ENCODE peak calls at places on chromosomes 5 and 9, in five cellular contexts. One of them, this sample, is unnamed.
A peak's percentile ranks its signal among the peaks of the same experiment; 100 is the strongest.

GRCh38 chr5:18216016-18216415 is 581.8 kb downstream of the TAF11L14 start:
- DNase-seq in left lung: no peak
- DNase-seq in stomach: no peak
- DNase-seq in PC-9: no peak
- DNase-seq in cardiac fibroblast: no peak
- DNase-seq in this sample: peak; percentile 2

GRCh38 chr9:34612788-34613390 is 992 bp upstream of the RPP25L start:
- DNase-seq in left lung: peak; percentile 88
- DNase-seq in stomach: peak; percentile 78
- DNase-seq in PC-9: peak; percentile 62
- DNase-seq in cardiac fibroblast: peak; percentile 79
- DNase-seq in this sample: peak; percentile 65

GRCh38 chr9:135606885-135607259 is 32.5 kb downstream of the GLT6D1 start:
- DNase-seq in left lung: no peak
- DNase-seq in stomach: peak; percentile 15
- DNase-seq in PC-9: no peak
- DNase-seq in cardiac fibroblast: no peak
- DNase-seq in this sample: no peak

GRCh38 chr5:2352101-2352861 is 399.2 kb downstream of the IRX2 start:
- DNase-seq in left lung: no peak
- DNase-seq in stomach: no peak
- DNase-seq in PC-9: no peak
- DNase-seq in cardiac fibroblast: no peak
- DNase-seq in this sample: no peak

GRCh38 chr9:25573281-25573680 is 105.0 kb downstream of the TUSC1 start:
- DNase-seq in left lung: no peak
- DNase-seq in stomach: no peak
- DNase-seq in PC-9: no peak
- DNase-seq in cardiac fibroblast: no peak
- DNase-seq in this sample: no peak

GRCh38 chr9:125867752-125868400 is 120.7 kb downstream of the PBX3 start:
- DNase-seq in left lung: no peak
- DNase-seq in stomach: no peak
- DNase-seq in PC-9: no peak
- DNase-seq in cardiac fibroblast: peak; percentile 84
- DNase-seq in this sample: peak; percentile 18

GRCh38 chr5:12016149-12016740 is 112.0 kb upstream of the CTNND2 start:
- DNase-seq in left lung: no peak
- DNase-seq in stomach: no peak
- DNase-seq in PC-9: no peak
- DNase-seq in cardiac fibroblast: no peak
- DNase-seq in this sample: no peak

GRCh38 chr9:133534346-133535284 is at the start of gene ADAMTSL2:
- DNase-seq in left lung: peak; percentile 83
- DNase-seq in stomach: peak; percentile 73
- DNase-seq in PC-9: no peak
- DNase-seq in cardiac fibroblast: peak; percentile 64
- DNase-seq in this sample: no peak

GRCh38 chr9:131618071-131618479 is 72.8 kb downstream of the PRRT1B start:
- DNase-seq in left lung: peak; percentile 31
- DNase-seq in stomach: peak; percentile 43
- DNase-seq in PC-9: peak; percentile 21
- DNase-seq in cardiac fibroblast: peak; percentile 40
- DNase-seq in this sample: no peak

GRCh38 chr9:128828267-128828666 is 1.3 kb downstream of the SPOUT1 start:
- DNase-seq in left lung: no peak
- DNase-seq in stomach: no peak
- DNase-seq in PC-9: no peak
- DNase-seq in cardiac fibroblast: no peak
- DNase-seq in this sample: no peak

GRCh38 chr5:133467325-133467700 is 145.0 kb downstream of the FSTL4 start:
- DNase-seq in left lung: no peak
- DNase-seq in stomach: peak; percentile 14
- DNase-seq in PC-9: no peak
- DNase-seq in cardiac fibroblast: no peak
- DNase-seq in this sample: no peak

GRCh38 chr9:89116064-89116817 is 62.4 kb downstream of the SHC3 start:
- DNase-seq in left lung: no peak
- DNase-seq in stomach: no peak
- DNase-seq in PC-9: no peak
- DNase-seq in cardiac fibroblast: peak; percentile 97
- DNase-seq in this sample: peak; percentile 95

GRCh38 chr9:94479757-94480156 is 75.1 kb upstream of the PCAT7 start:
- DNase-seq in left lung: no peak
- DNase-seq in stomach: no peak
- DNase-seq in PC-9: no peak
- DNase-seq in cardiac fibroblast: no peak
- DNase-seq in this sample: no peak

GRCh38 chr9:126475933-126476555 is 137.7 kb upstream of the LMX1B start:
- DNase-seq in left lung: no peak
- DNase-seq in stomach: no peak
- DNase-seq in PC-9: no peak
- DNase-seq in cardiac fibroblast: no peak
- DNase-seq in this sample: no peak

GRCh38 chr9:4066120-4066519 is 233.7 kb downstream of the GLIS3 start:
- DNase-seq in left lung: no peak
- DNase-seq in stomach: no peak
- DNase-seq in PC-9: no peak
- DNase-seq in cardiac fibroblast: no peak
- DNase-seq in this sample: no peak

DNA sequence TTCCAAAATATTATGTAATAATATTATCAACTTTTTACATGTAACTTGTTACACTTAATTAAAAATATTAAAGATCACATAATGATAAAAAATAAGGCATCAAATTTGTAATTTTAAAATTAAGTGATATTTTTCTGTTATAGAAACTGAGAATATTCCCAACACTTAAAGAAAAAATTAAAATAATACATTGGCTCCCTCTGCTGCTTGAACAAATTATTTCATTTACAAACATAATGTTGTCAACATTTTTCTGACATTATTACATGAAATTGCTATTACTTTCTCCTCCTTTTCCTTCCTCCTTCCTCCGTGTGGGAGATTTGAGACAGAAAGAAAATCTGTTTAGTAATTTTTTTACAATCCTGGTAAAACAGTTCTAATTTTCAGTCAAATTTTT is 42.3 kb downstream of the RNF180 start:
- DNase-seq in left lung: no peak
- DNase-seq in stomach: no peak
- DNase-seq in PC-9: no peak
- DNase-seq in cardiac fibroblast: peak; percentile 57
- DNase-seq in this sample: no peak
- TF ChIP-seq CTCF in left lung: peak; percentile 22
- TF ChIP-seq CTCF in stomach: no peak
- TF ChIP-seq CTCF in PC-9: peak; percentile 68
- TF ChIP-seq CTCF in cardiac fibroblast: no peak
- TF ChIP-seq CTCF in this sample: no peak

GRCh38 chr9:137679695-137680305 is 61.0 kb downstream of the EHMT1 start:
- DNase-seq in left lung: no peak
- DNase-seq in stomach: no peak
- DNase-seq in PC-9: no peak
- DNase-seq in cardiac fibroblast: no peak
- DNase-seq in this sample: no peak

GRCh38 chr9:137678202-137678601 is 59.4 kb downstream of the EHMT1 start:
- DNase-seq in left lung: no peak
- DNase-seq in stomach: no peak
- DNase-seq in PC-9: no peak
- DNase-seq in cardiac fibroblast: no peak
- DNase-seq in this sample: no peak

GRCh38 chr9:137676998-137677397 is 58.2 kb downstream of the EHMT1 start:
- DNase-seq in left lung: no peak
- DNase-seq in stomach: no peak
- DNase-seq in PC-9: no peak
- DNase-seq in cardiac fibroblast: no peak
- DNase-seq in this sample: no peak

GRCh38 chr9:137680445-137681358 is 61.9 kb downstream of the EHMT1 start:
- DNase-seq in left lung: no peak
- DNase-seq in stomach: no peak
- DNase-seq in PC-9: no peak
- DNase-seq in cardiac fibroblast: no peak
- DNase-seq in this sample: no peak

GRCh38 chr9:137679249-137679648 is 60.4 kb downstream of the EHMT1 start:
- DNase-seq in left lung: no peak
- DNase-seq in stomach: no peak
- DNase-seq in PC-9: no peak
- DNase-seq in cardiac fibroblast: no peak
- DNase-seq in this sample: no peak
- TF ChIP-seq CTCF in left lung: no peak
- TF ChIP-seq CTCF in stomach: no peak
- TF ChIP-seq CTCF in PC-9: no peak
- TF ChIP-seq CTCF in cardiac fibroblast: no peak
- TF ChIP-seq CTCF in this sample: no peak

GRCh38 chr9:15422355-15423327 is at the start of gene SNAPC3:
- DNase-seq in left lung: peak; percentile 99
- DNase-seq in stomach: peak; percentile 94
- DNase-seq in PC-9: peak; percentile 84
- DNase-seq in cardiac fibroblast: peak; percentile 95
- DNase-seq in this sample: peak; percentile 92

GRCh38 chr9:15420796-15421195 is 1.9 kb upstream of the SNAPC3 start:
- DNase-seq in left lung: no peak
- DNase-seq in stomach: no peak
- DNase-seq in PC-9: no peak
- DNase-seq in cardiac fibroblast: peak; percentile 54
- DNase-seq in this sample: peak; percentile 63

GRCh38 chr9:15417626-15418025 is 5.0 kb upstream of the SNAPC3 start:
- DNase-seq in left lung: no peak
- DNase-seq in stomach: no peak
- DNase-seq in PC-9: no peak
- DNase-seq in cardiac fibroblast: no peak
- DNase-seq in this sample: no peak

GRCh38 chr9:15421532-15421931 is 1.1 kb upstream of the SNAPC3 start:
- DNase-seq in left lung: no peak
- DNase-seq in stomach: no peak
- DNase-seq in PC-9: no peak
- DNase-seq in cardiac fibroblast: no peak
- DNase-seq in this sample: no peak

GRCh38 chr9:15416880-15417279 is 5.8 kb upstream of the SNAPC3 start:
- DNase-seq in left lung: peak; percentile 6
- DNase-seq in stomach: peak; percentile 63
- DNase-seq in PC-9: peak; percentile 38
- DNase-seq in cardiac fibroblast: peak; percentile 76
- DNase-seq in this sample: peak; percentile 59
- TF ChIP-seq CTCF in left lung: peak; percentile 30
- TF ChIP-seq CTCF in stomach: peak; percentile 38
- TF ChIP-seq CTCF in PC-9: peak; percentile 63
- TF ChIP-seq CTCF in cardiac fibroblast: peak; percentile 33
- TF ChIP-seq CTCF in this sample: peak; percentile 60

GRCh38 chr9:136720251-136720886 is 8.0 kb downstream of the DIPK1B start:
- DNase-seq in left lung: peak; percentile 70
- DNase-seq in stomach: no peak
- DNase-seq in PC-9: no peak
- DNase-seq in cardiac fibroblast: no peak
- DNase-seq in this sample: no peak
- TF ChIP-seq CTCF in left lung: no peak
- TF ChIP-seq CTCF in stomach: no peak
- TF ChIP-seq CTCF in PC-9: no peak
- TF ChIP-seq CTCF in cardiac fibroblast: no peak
- TF ChIP-seq CTCF in this sample: no peak

GRCh38 chr9:78238061-78239038 is 2.5 kb downstream of the CEP78 start:
- DNase-seq in left lung: no peak
- DNase-seq in stomach: no peak
- DNase-seq in PC-9: no peak
- DNase-seq in cardiac fibroblast: no peak
- DNase-seq in this sample: no peak

GRCh38 chr9:78235771-78236510 is at the start of gene CEP78:
- DNase-seq in left lung: peak; percentile 98
- DNase-seq in stomach: peak; percentile 93
- DNase-seq in PC-9: peak; percentile 94
- DNase-seq in cardiac fibroblast: peak; percentile 93
- DNase-seq in this sample: peak; percentile 90

GRCh38 chr9:78242041-78242440 is 6.2 kb downstream of the CEP78 start:
- DNase-seq in left lung: no peak
- DNase-seq in stomach: no peak
- DNase-seq in PC-9: no peak
- DNase-seq in cardiac fibroblast: no peak
- DNase-seq in this sample: no peak

GRCh38 chr9:78236511-78236950 is 656 bp downstream of the CEP78 start:
- DNase-seq in left lung: no peak
- DNase-seq in stomach: no peak
- DNase-seq in PC-9: no peak
- DNase-seq in cardiac fibroblast: no peak
- DNase-seq in this sample: peak; percentile 3

GRCh38 chr9:78239506-78239905 is 3.6 kb downstream of the CEP78 start:
- DNase-seq in left lung: no peak
- DNase-seq in stomach: peak; percentile 55
- DNase-seq in PC-9: no peak
- DNase-seq in cardiac fibroblast: no peak
- DNase-seq in this sample: no peak
- TF ChIP-seq CTCF in left lung: no peak
- TF ChIP-seq CTCF in stomach: peak; percentile 33
- TF ChIP-seq CTCF in PC-9: no peak
- TF ChIP-seq CTCF in cardiac fibroblast: no peak
- TF ChIP-seq CTCF in this sample: peak; percentile 53